ENCODE peak calls at places on chromosomes 2 and 18, in four cellular contexts. One of them, this sample, is unnamed.

GRCh38 chr2:217393585-217394032 is 533.7 kb upstream of the TNP1 start:
- DNase-seq in K562: no peak
- DNase-seq in HepG2: no peak
- DNase-seq in GM12878: no peak
- DNase-seq in this sample: no peak

GRCh38 chr2:194104687-194105086 is 1552.3 kb upstream of the SLC39A10 start:
- DNase-seq in GM12878: peak; percentile 77
- DNase-seq in HepG2: no peak
- DNase-seq in K562: no peak
- DNase-seq in this sample: no peak

GRCh38 chr2:120520929-120521912 is 175.3 kb downstream of the INHBB start:
- DNase-seq in K562: peak; percentile 67
- DNase-seq in GM12878: no peak
- DNase-seq in HepG2: peak; percentile 60
- DNase-seq in this sample: peak; percentile 64

GRCh38 chr2:121532894-121533293 is 2.2 kb downstream of the RNU4ATAC start:
- DNase-seq in K562: no peak
- DNase-seq in GM12878: no peak
- DNase-seq in HepG2: peak; percentile 76
- DNase-seq in this sample: no peak

GRCh38 chr2:228768818-228769217 is 502.3 kb downstream of the PID1 start:
- DNase-seq in K562: no peak
- DNase-seq in GM12878: no peak
- DNase-seq in HepG2: no peak
- DNase-seq in this sample: no peak

GRCh38 chr2:16620590-16620989 is 45.0 kb downstream of the CYRIA start:
- DNase-seq in HepG2: no peak
- DNase-seq in GM12878: no peak
- DNase-seq in K562: no peak
- DNase-seq in this sample: no peak

GRCh38 chr2:39649491-39649890 is 16.2 kb upstream of the TMEM178A start:
- DNase-seq in GM12878: no peak
- DNase-seq in HepG2: no peak
- DNase-seq in K562: no peak
- DNase-seq in this sample: no peak

GRCh38 chr18:41312241-41312590 is 642.8 kb upstream of the PIK3C3 start:
- DNase-seq in K562: no peak
- DNase-seq in GM12878: no peak
- DNase-seq in HepG2: no peak
- DNase-seq in this sample: no peak

GRCh38 chr2:44358498-44358897 is 2.8 kb downstream of the PREPL start:
- DNase-seq in GM12878: peak; percentile 64
- DNase-seq in HepG2: no peak
- DNase-seq in K562: no peak
- DNase-seq in this sample: no peak

GRCh38 chr18:74508366-74508765 is 12.2 kb downstream of the CNDP2 start:
- DNase-seq in K562: no peak
- DNase-seq in GM12878: no peak
- DNase-seq in HepG2: no peak
- DNase-seq in this sample: no peak

DNA sequence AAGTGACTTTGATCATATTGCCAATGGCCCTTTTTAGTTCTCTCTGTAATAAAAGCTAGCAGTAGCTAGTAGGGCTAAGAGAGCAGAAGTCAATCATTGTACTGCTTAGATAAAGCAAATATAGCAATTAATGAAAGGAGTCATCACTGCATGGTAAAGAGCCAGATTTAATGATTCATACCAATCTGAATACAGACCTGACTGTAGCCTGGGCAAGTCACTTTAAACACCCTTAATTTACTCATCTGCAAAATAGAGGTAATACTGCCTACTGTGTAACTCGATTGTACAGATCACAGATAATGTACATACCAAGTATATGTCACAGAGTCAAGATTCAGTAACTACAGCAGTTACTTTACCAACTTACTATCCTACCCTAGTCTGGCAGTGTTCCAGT is 63.6 kb downstream of the ASXL2 start:
- DNase-seq in GM12878: no peak
- DNase-seq in K562: no peak
- DNase-seq in HepG2: no peak
- DNase-seq in this sample: no peak
- TF ChIP-seq POLR2AphosphoS2 in GM12878: no peak
- TF ChIP-seq POLR2AphosphoS2 in K562: no peak
- TF ChIP-seq POLR2AphosphoS2 in HepG2: no peak
- TF ChIP-seq POLR2AphosphoS2 in this sample: no peak

DNA sequence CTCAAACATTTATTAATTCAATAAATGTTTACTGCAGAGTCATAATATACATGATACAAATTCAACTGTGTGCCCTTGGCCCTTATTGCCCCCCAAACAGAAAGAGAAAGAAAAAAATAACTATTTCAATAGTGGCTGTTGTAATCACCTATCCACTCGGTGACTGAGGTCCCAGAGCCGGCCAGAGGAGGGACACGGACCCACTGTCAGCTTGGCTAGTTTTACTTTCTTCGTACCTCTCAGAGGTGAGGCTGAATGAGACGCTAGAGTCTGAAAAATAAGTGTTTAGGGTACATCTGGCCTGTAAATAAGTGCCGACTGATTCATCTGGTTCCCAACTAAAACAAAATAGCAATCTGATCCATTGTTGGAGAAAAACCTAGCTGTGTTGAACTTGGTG is 31.3 kb upstream of the FZD7 start:
- DNase-seq in HepG2: no peak
- DNase-seq in K562: no peak
- DNase-seq in GM12878: no peak
- DNase-seq in this sample: no peak
- TF ChIP-seq POLR2AphosphoS2 in HepG2: no peak
- TF ChIP-seq POLR2AphosphoS2 in K562: no peak
- TF ChIP-seq POLR2AphosphoS2 in GM12878: no peak
- TF ChIP-seq POLR2AphosphoS2 in this sample: no peak

DNA sequence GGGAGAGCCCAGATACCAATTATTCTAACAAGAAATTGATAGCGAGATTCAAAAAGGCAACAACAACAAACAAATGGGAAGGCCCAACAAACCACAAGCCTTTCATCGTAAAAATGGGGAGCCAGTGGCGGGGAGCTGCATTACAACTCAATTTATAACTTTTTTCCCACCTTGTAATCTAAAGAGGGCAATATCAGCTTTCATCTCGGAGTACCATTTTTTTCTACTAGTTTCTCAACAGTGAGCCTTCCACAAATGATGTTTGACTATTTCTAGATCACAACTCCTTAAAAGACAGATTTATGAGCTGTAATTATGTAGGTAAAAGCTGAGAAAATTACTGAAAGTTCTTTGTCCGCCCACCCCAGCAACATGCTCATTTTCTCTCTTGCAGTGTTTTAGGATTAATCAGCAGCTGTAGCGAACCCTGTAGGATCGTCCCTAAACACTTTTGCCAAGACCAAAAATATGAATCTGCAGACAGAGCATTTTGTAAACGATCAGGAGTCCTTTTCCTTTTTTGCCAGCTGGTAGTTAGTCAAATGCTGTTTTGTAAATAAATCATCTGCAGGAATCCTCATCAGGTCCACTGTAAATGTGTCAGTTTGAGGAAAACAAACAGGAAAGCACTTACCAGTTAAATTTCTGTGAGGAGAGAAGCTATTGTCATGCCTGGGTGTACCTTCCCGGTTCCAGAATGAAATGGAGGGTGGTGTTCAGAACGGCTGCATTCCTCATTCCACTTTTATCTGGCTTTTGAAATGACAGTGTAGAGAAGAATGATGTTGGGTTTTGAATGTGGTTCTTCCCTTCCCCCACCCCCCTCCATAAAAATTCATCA is 53.2 kb downstream of the EEF1B2 start:
- DNase-seq in HepG2: no peak
- DNase-seq in GM12878: no peak
- DNase-seq in K562: no peak
- DNase-seq in this sample: no peak
- TF ChIP-seq POLR2AphosphoS2 in HepG2: no peak
- TF ChIP-seq POLR2AphosphoS2 in GM12878: no peak
- TF ChIP-seq POLR2AphosphoS2 in K562: no peak
- TF ChIP-seq POLR2AphosphoS2 in this sample: no peak

DNA sequence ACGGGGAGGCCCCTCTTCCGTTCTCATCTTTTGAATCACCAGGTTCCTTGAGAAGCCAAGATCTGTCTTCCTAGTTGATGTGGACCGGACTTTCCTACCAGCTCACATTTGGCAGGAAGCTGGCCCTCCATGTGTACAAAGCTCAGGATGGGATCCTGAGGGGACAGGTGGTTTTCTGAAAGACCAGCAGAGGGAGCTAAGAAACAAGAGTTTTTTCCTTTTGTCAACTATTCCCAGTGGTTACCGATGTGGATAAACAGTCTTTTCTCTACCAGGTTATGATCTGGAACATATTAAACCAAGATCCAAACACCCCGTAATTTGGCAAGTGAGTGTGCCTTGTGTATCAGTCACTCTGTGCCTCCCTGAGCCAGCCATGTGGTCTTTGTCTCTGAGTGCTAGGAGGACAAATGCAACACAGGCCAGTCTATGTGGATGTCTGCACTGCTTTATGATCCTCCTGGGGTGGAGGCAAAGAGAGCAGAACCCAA is 25.1 kb upstream of the ARHGAP25 start:
- DNase-seq in GM12878: no peak
- DNase-seq in K562: peak; percentile 25
- DNase-seq in HepG2: peak; percentile 57
- DNase-seq in this sample: peak; percentile 70
- TF ChIP-seq POLR2AphosphoS2 in GM12878: no peak
- TF ChIP-seq POLR2AphosphoS2 in K562: no peak
- TF ChIP-seq POLR2AphosphoS2 in HepG2: no peak
- TF ChIP-seq POLR2AphosphoS2 in this sample: no peak

GRCh38 chr2:234949762-234950434 is 1.9 kb upstream of the SH3BP4 start:
- DNase-seq in GM12878: no peak
- DNase-seq in K562: no peak
- DNase-seq in HepG2: peak; percentile 50
- DNase-seq in this sample: no peak

GRCh38 chr2:234951386-234952269 is at the start of gene SH3BP4:
- DNase-seq in K562: peak; percentile 75
- DNase-seq in GM12878: no peak
- DNase-seq in HepG2: peak; percentile 54
- DNase-seq in this sample: peak; percentile 63

GRCh38 chr2:234952270-234953115 is 676 bp downstream of the SH3BP4 start:
- DNase-seq in K562: no peak
- DNase-seq in HepG2: no peak
- DNase-seq in GM12878: no peak
- DNase-seq in this sample: no peak

GRCh38 chr2:234950435-234950729 is 1.4 kb upstream of the SH3BP4 start:
- DNase-seq in HepG2: no peak
- DNase-seq in GM12878: no peak
- DNase-seq in K562: no peak
- DNase-seq in this sample: no peak

DNA sequence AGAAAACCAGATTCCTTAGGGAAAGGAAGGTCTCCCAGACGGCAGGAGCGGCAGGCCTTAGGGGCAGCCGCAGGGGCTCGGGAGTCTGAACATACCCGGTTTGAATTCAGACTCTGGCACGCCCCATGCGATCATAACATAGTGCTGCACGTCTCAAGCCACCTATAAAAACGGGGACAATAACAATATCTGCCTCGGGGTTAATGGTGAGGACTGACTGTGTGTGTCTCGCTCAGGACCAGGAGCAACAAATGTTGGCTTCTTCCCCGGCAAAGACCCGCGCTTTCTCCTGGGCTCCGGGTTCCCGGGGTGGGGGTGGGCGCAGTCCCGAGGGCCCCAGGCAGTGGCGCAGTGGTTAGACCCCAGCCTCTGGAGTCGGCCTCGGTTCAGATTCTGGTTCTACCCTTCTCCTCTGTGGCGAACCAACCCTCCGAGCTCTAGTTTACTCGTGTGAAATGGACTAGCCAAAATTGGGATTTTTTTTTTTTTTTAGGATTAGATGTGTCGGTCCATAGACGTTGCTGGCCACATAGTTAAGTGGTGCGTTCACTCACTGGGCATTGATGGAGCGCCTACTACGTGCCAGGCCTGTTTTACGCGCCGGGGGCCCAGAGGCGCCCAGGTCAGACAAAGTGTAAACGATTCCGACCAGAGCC is 959 bp upstream of the SH3BP4 start:
- DNase-seq in GM12878: no peak
- DNase-seq in HepG2: no peak
- DNase-seq in K562: no peak
- DNase-seq in this sample: no peak
- TF ChIP-seq POLR2AphosphoS2 in GM12878: no peak
- TF ChIP-seq POLR2AphosphoS2 in HepG2: no peak
- TF ChIP-seq POLR2AphosphoS2 in K562: no peak
- TF ChIP-seq POLR2AphosphoS2 in this sample: no peak

DNA sequence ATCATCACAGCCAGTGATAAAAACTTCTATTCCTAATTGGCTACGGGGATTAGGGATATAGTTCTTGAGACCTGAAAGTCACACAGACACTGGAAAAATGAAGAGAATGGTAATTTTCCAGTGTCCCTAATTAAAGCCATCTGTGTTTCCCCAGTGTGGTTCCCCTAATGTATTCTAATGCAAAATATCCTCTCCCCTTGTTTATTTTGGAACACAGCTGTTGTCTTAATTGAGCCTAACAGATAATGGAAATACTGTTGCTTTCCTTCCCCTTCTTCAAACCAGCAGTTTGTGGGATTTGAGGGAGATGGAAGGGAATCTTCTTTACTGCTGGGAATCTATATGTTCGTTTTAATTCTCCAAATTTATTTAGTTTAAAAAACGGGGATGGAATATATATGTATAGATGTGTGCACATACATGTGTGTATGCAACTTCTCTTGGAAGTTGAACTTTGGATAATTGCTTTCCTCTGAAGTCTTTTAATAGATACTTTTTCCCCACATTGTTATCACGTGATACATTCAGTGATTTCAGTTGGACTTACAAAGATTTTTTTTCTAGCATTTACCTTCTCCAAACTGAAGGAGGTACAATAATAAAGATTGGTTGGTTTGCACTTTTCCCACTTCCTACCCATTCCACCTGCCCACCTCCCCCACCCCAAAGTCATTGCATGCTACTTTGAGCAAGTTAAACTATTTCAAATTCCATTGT is 205.9 kb upstream of the FSHR start:
- DNase-seq in GM12878: no peak
- DNase-seq in K562: no peak
- DNase-seq in HepG2: no peak
- DNase-seq in this sample: no peak
- TF ChIP-seq POLR2AphosphoS2 in GM12878: no peak
- TF ChIP-seq POLR2AphosphoS2 in K562: no peak
- TF ChIP-seq POLR2AphosphoS2 in HepG2: no peak
- TF ChIP-seq POLR2AphosphoS2 in this sample: no peak

GRCh38 chr18:58529714-58530354 is 99.1 kb downstream of the ALPK2 start:
- DNase-seq in GM12878: no peak
- DNase-seq in K562: peak; percentile 59
- DNase-seq in HepG2: peak; percentile 69
- DNase-seq in this sample: peak; percentile 55
- TF ChIP-seq POLR2AphosphoS2 in GM12878: no peak
- TF ChIP-seq POLR2AphosphoS2 in K562: no peak
- TF ChIP-seq POLR2AphosphoS2 in HepG2: no peak
- TF ChIP-seq POLR2AphosphoS2 in this sample: no peak

This sample was measured in A549.